ENCODE peak calls at places on chromosomes 7 and 10, in four cellular contexts. T is memory B cell; A is kidney glomerular epithelial cell; Q is stimulated activated CD4-positive, alpha-beta T cell treated with anti-CD3 and anti-CD28 coated beads, Interleukin-2, amount 100 ng/mL, for 48 hours. E is an unnamed sample.

GRCh38 chr7:116213361-116214155 is 3.2 kb downstream of the TES start:
- DNase-seq in T (no peak), A (no peak), Q (no peak), E (no peak)

GRCh38 chr7:18499407-18500197 is 4.1 kb downstream of the HDAC9 start:
- DNase-seq in T (no peak), A (no peak), Q (no peak), E (no peak)

GRCh38 chr10:79018591-79019011 is 50.2 kb upstream of the ZMIZ1 start:
- DNase-seq in T (no peak), A (no peak), Q (no peak), E (no peak)

GRCh38 chr10:34031410-34031809 is 696.9 kb upstream of the NRP1 start:
- DNase-seq in T (no peak), A (no peak), Q (no peak), E (no peak)

GRCh38 chr7:118175751-118176150 is 8.2 kb upstream of the LSM8 start:
- DNase-seq in T (no peak), A (no peak), Q (no peak), E (no peak)

GRCh38 chr10:113272511-113272910 is 280.3 kb upstream of the HABP2 start:
- DNase-seq in T (no peak), A (no peak), Q (no peak), E (no peak)

GRCh38 chr7:139341058-139341775 is at the start of gene FMC1:
- DNase-seq in T (peak; percentile 82), A (peak; percentile 72), Q (peak; percentile 78), E (peak; percentile 84)

GRCh38 chr10:110481948-110482347 is 15.8 kb upstream of the DUSP5 start:
- DNase-seq in T (no peak), A (peak; percentile 74), Q (no peak), E (no peak)

GRCh38 chr7:472640-472957 is 47.0 kb downstream of the PDGFA start:
- DNase-seq in T (no peak), A (no peak), Q (no peak), E (no peak)

GRCh38 chr7:99631311-99632109 is 14.8 kb downstream of the ZSCAN25 start:
- DNase-seq in T (no peak), A (peak; percentile 62), Q (no peak), E (no peak)

GRCh38 chr10:54653518-54653917 is 147.5 kb downstream of the PCDH15 start:
- DNase-seq in T (no peak), A (no peak), Q (no peak), E (no peak)